ENCODE peak calls at places on chromosomes 16 and 17, in seven cellular contexts. One of them, this sample, is unnamed.

GRCh38 chr16:30535777-30536190 is 1.1 kb upstream of the ZNF747 start:
- DNase-seq in endothelial cell: peak
- DNase-seq in hepatocyte: peak
- DNase-seq in amygdala: peak
- DNase-seq in stimulated activated CD4-positive, alpha-beta T cell treated with anti-CD3 and anti-CD28 coated beads, Interleukin-15, amount 100 ng/mL, for 48 hours: no peak
- DNase-seq in glutamatergic neuron: peak
- DNase-seq in NCI-H524: no peak
- DNase-seq in this sample: no peak

GRCh38 chr17:3157218-3157617 is 29.9 kb upstream of the OR1G1 start:
- DNase-seq in endothelial cell: no peak
- DNase-seq in hepatocyte: no peak
- DNase-seq in amygdala: no peak
- DNase-seq in stimulated activated CD4-positive, alpha-beta T cell treated with anti-CD3 and anti-CD28 coated beads, Interleukin-15, amount 100 ng/mL, for 48 hours: no peak
- DNase-seq in glutamatergic neuron: no peak
- DNase-seq in NCI-H524: no peak
- DNase-seq in this sample: no peak

GRCh38 chr17:13931111-13931526 is 138.2 kb upstream of the COX10 start:
- DNase-seq in endothelial cell: no peak
- DNase-seq in hepatocyte: peak
- DNase-seq in amygdala: peak
- DNase-seq in stimulated activated CD4-positive, alpha-beta T cell treated with anti-CD3 and anti-CD28 coated beads, Interleukin-15, amount 100 ng/mL, for 48 hours: no peak
- DNase-seq in glutamatergic neuron: no peak
- DNase-seq in NCI-H524: no peak
- DNase-seq in this sample: no peak

GRCh38 chr17:36980281-36980761 is 31.6 kb downstream of the AATF start:
- DNase-seq in endothelial cell: no peak
- DNase-seq in hepatocyte: no peak
- DNase-seq in amygdala: no peak
- DNase-seq in stimulated activated CD4-positive, alpha-beta T cell treated with anti-CD3 and anti-CD28 coated beads, Interleukin-15, amount 100 ng/mL, for 48 hours: no peak
- DNase-seq in glutamatergic neuron: no peak
- DNase-seq in NCI-H524: peak
- DNase-seq in this sample: no peak

GRCh38 chr17:76548378-76549214 is 8.8 kb downstream of the PRCD start:
- DNase-seq in endothelial cell: no peak
- DNase-seq in hepatocyte: no peak
- DNase-seq in amygdala: no peak
- DNase-seq in stimulated activated CD4-positive, alpha-beta T cell treated with anti-CD3 and anti-CD28 coated beads, Interleukin-15, amount 100 ng/mL, for 48 hours: no peak
- DNase-seq in glutamatergic neuron: no peak
- DNase-seq in NCI-H524: no peak
- DNase-seq in this sample: no peak

GRCh38 chr17:34503804-34504203 is 75.6 kb upstream of the TMEM132E start:
- DNase-seq in endothelial cell: no peak
- DNase-seq in hepatocyte: peak
- DNase-seq in amygdala: peak
- DNase-seq in stimulated activated CD4-positive, alpha-beta T cell treated with anti-CD3 and anti-CD28 coated beads, Interleukin-15, amount 100 ng/mL, for 48 hours: no peak
- DNase-seq in glutamatergic neuron: no peak
- DNase-seq in NCI-H524: no peak
- DNase-seq in this sample: no peak

GRCh38 chr16:84988328-84989080 is 22.8 kb downstream of the ZDHHC7 start:
- DNase-seq in endothelial cell: no peak
- DNase-seq in hepatocyte: no peak
- DNase-seq in amygdala: no peak
- DNase-seq in stimulated activated CD4-positive, alpha-beta T cell treated with anti-CD3 and anti-CD28 coated beads, Interleukin-15, amount 100 ng/mL, for 48 hours: no peak
- DNase-seq in glutamatergic neuron: no peak
- DNase-seq in NCI-H524: no peak
- DNase-seq in this sample: no peak

GRCh38 chr17:49565948-49566491 is 9.7 kb upstream of the NXPH3 start:
- DNase-seq in endothelial cell: no peak
- DNase-seq in hepatocyte: peak
- DNase-seq in amygdala: peak
- DNase-seq in stimulated activated CD4-positive, alpha-beta T cell treated with anti-CD3 and anti-CD28 coated beads, Interleukin-15, amount 100 ng/mL, for 48 hours: no peak
- DNase-seq in glutamatergic neuron: no peak
- DNase-seq in NCI-H524: peak
- DNase-seq in this sample: no peak

GRCh38 chr17:44878627-44879221 is 20.5 kb downstream of the EFTUD2 start:
- DNase-seq in endothelial cell: peak
- DNase-seq in hepatocyte: peak
- DNase-seq in amygdala: no peak
- DNase-seq in stimulated activated CD4-positive, alpha-beta T cell treated with anti-CD3 and anti-CD28 coated beads, Interleukin-15, amount 100 ng/mL, for 48 hours: no peak
- DNase-seq in glutamatergic neuron: peak
- DNase-seq in NCI-H524: no peak
- DNase-seq in this sample: no peak

GRCh38 chr17:80431246-80432195 is 16.6 kb downstream of the ENDOV start:
- DNase-seq in endothelial cell: no peak
- DNase-seq in hepatocyte: no peak
- DNase-seq in amygdala: no peak
- DNase-seq in stimulated activated CD4-positive, alpha-beta T cell treated with anti-CD3 and anti-CD28 coated beads, Interleukin-15, amount 100 ng/mL, for 48 hours: no peak
- DNase-seq in glutamatergic neuron: no peak
- DNase-seq in NCI-H524: no peak
- DNase-seq in this sample: no peak

GRCh38 chr17:77898521-77899434 is 59.7 kb upstream of the TNRC6C start:
- DNase-seq in endothelial cell: no peak
- DNase-seq in hepatocyte: no peak
- DNase-seq in amygdala: no peak
- DNase-seq in stimulated activated CD4-positive, alpha-beta T cell treated with anti-CD3 and anti-CD28 coated beads, Interleukin-15, amount 100 ng/mL, for 48 hours: no peak
- DNase-seq in glutamatergic neuron: no peak
- DNase-seq in NCI-H524: no peak
- DNase-seq in this sample: no peak

GRCh38 chr17:50608700-50609375 is 25.8 kb upstream of the ABCC3 start:
- DNase-seq in endothelial cell: no peak
- DNase-seq in hepatocyte: no peak
- DNase-seq in amygdala: no peak
- DNase-seq in stimulated activated CD4-positive, alpha-beta T cell treated with anti-CD3 and anti-CD28 coated beads, Interleukin-15, amount 100 ng/mL, for 48 hours: no peak
- DNase-seq in glutamatergic neuron: peak
- DNase-seq in NCI-H524: peak
- DNase-seq in this sample: no peak

GRCh38 chr17:71287246-71287828 is 833.5 kb upstream of the SOX9 start:
- DNase-seq in endothelial cell: no peak
- DNase-seq in hepatocyte: no peak
- DNase-seq in amygdala: no peak
- DNase-seq in stimulated activated CD4-positive, alpha-beta T cell treated with anti-CD3 and anti-CD28 coated beads, Interleukin-15, amount 100 ng/mL, for 48 hours: no peak
- DNase-seq in glutamatergic neuron: no peak
- DNase-seq in NCI-H524: no peak
- DNase-seq in this sample: no peak

GRCh38 chr17:48547839-48548686 is 3.2 kb upstream of the HOXB2 start:
- DNase-seq in endothelial cell: no peak
- DNase-seq in hepatocyte: no peak
- DNase-seq in amygdala: no peak
- DNase-seq in stimulated activated CD4-positive, alpha-beta T cell treated with anti-CD3 and anti-CD28 coated beads, Interleukin-15, amount 100 ng/mL, for 48 hours: no peak
- DNase-seq in glutamatergic neuron: no peak
- DNase-seq in NCI-H524: no peak
- DNase-seq in this sample: no peak

GRCh38 chr16:89864421-89864820 is 9.0 kb upstream of the TCF25 start:
- DNase-seq in endothelial cell: no peak
- DNase-seq in hepatocyte: no peak
- DNase-seq in amygdala: no peak
- DNase-seq in stimulated activated CD4-positive, alpha-beta T cell treated with anti-CD3 and anti-CD28 coated beads, Interleukin-15, amount 100 ng/mL, for 48 hours: no peak
- DNase-seq in glutamatergic neuron: no peak
- DNase-seq in NCI-H524: no peak
- DNase-seq in this sample: no peak

GRCh38 chr16:57726433-57726947 is 9.1 kb upstream of the KATNB1 start:
- DNase-seq in endothelial cell: no peak
- DNase-seq in hepatocyte: no peak
- DNase-seq in amygdala: no peak
- DNase-seq in stimulated activated CD4-positive, alpha-beta T cell treated with anti-CD3 and anti-CD28 coated beads, Interleukin-15, amount 100 ng/mL, for 48 hours: no peak
- DNase-seq in glutamatergic neuron: no peak
- DNase-seq in NCI-H524: no peak
- DNase-seq in this sample: no peak